ENCODE peak calls at places on chromosome 18, in eight cellular contexts. One of them, this sample, is unnamed.

GRCh38 chr18:2917255-2918047 is 70.6 kb downstream of the EMILIN2 start:
- DNase-seq in lower leg skin: no peak
- DNase-seq in DND-41: no peak
- DNase-seq in AG04450: no peak
- DNase-seq in HAP-1: no peak
- DNase-seq in foreskin fibroblast: peak; percentile 19
- DNase-seq in mucosa of descending colon: peak; percentile 72
- DNase-seq in cardiac muscle cell: no peak
- DNase-seq in this sample: no peak

GRCh38 chr18:43265465-43265864 is 11.8 kb downstream of the SYT4 start:
- DNase-seq in DND-41: no peak
- DNase-seq in HAP-1: no peak
- DNase-seq in foreskin fibroblast: no peak
- DNase-seq in lower leg skin: no peak
- DNase-seq in AG04450: no peak
- DNase-seq in cardiac muscle cell: no peak
- DNase-seq in mucosa of descending colon: no peak
- DNase-seq in this sample: no peak

GRCh38 chr18:3207565-3207964 is 12.2 kb downstream of the MYOM1 start:
- DNase-seq in cardiac muscle cell: no peak
- DNase-seq in DND-41: no peak
- DNase-seq in lower leg skin: no peak
- DNase-seq in AG04450: no peak
- DNase-seq in mucosa of descending colon: no peak
- DNase-seq in foreskin fibroblast: peak; percentile 65
- DNase-seq in HAP-1: no peak
- DNase-seq in this sample: no peak

GRCh38 chr18:22703883-22704626 is 229.1 kb upstream of the RBBP8 start:
- DNase-seq in mucosa of descending colon: no peak
- DNase-seq in cardiac muscle cell: peak; percentile 66
- DNase-seq in DND-41: peak; percentile 12
- DNase-seq in AG04450: no peak
- DNase-seq in foreskin fibroblast: peak; percentile 32
- DNase-seq in HAP-1: peak; percentile 31
- DNase-seq in lower leg skin: no peak
- DNase-seq in this sample: peak; percentile 40

GRCh38 chr18:11719621-11720020 is 30.6 kb downstream of the GNAL start:
- DNase-seq in lower leg skin: peak; percentile 34
- DNase-seq in AG04450: no peak
- DNase-seq in foreskin fibroblast: no peak
- DNase-seq in HAP-1: no peak
- DNase-seq in mucosa of descending colon: no peak
- DNase-seq in cardiac muscle cell: no peak
- DNase-seq in DND-41: no peak
- DNase-seq in this sample: no peak

GRCh38 chr18:56823986-56824385 is 172.8 kb downstream of the WDR7 start:
- DNase-seq in DND-41: no peak
- DNase-seq in mucosa of descending colon: no peak
- DNase-seq in HAP-1: no peak
- DNase-seq in foreskin fibroblast: peak; percentile 24
- DNase-seq in lower leg skin: no peak
- DNase-seq in cardiac muscle cell: no peak
- DNase-seq in AG04450: no peak
- DNase-seq in this sample: no peak

GRCh38 chr18:44795241-44795640 is 114.6 kb downstream of the SETBP1 start:
- DNase-seq in DND-41: no peak
- DNase-seq in foreskin fibroblast: no peak
- DNase-seq in AG04450: no peak
- DNase-seq in cardiac muscle cell: no peak
- DNase-seq in lower leg skin: no peak
- DNase-seq in HAP-1: no peak
- DNase-seq in mucosa of descending colon: no peak
- DNase-seq in this sample: no peak

GRCh38 chr18:8301427-8302172 is 307.6 kb upstream of the RAB12 start:
- DNase-seq in foreskin fibroblast: peak; percentile 74
- DNase-seq in mucosa of descending colon: no peak
- DNase-seq in HAP-1: no peak
- DNase-seq in lower leg skin: no peak
- DNase-seq in cardiac muscle cell: peak; percentile 40
- DNase-seq in DND-41: no peak
- DNase-seq in AG04450: peak; percentile 6
- DNase-seq in this sample: peak; percentile 24

GRCh38 chr18:3254725-3255124 is 7.1 kb downstream of the MYL12A start:
- DNase-seq in AG04450: no peak
- DNase-seq in DND-41: no peak
- DNase-seq in lower leg skin: no peak
- DNase-seq in foreskin fibroblast: no peak
- DNase-seq in HAP-1: no peak
- DNase-seq in mucosa of descending colon: no peak
- DNase-seq in cardiac muscle cell: no peak
- DNase-seq in this sample: no peak

GRCh38 chr18:68234676-68235075 is 480.2 kb downstream of the TMX3 start:
- DNase-seq in lower leg skin: no peak
- DNase-seq in foreskin fibroblast: no peak
- DNase-seq in DND-41: no peak
- DNase-seq in cardiac muscle cell: no peak
- DNase-seq in mucosa of descending colon: no peak
- DNase-seq in HAP-1: no peak
- DNase-seq in AG04450: no peak
- DNase-seq in this sample: no peak

GRCh38 chr18:59547691-59548182 is 149.5 kb downstream of the CCBE1 start:
- DNase-seq in DND-41: no peak
- DNase-seq in lower leg skin: no peak
- DNase-seq in mucosa of descending colon: no peak
- DNase-seq in AG04450: peak; percentile 74
- DNase-seq in cardiac muscle cell: peak; percentile 78
- DNase-seq in HAP-1: no peak
- DNase-seq in foreskin fibroblast: peak; percentile 88
- DNase-seq in this sample: no peak

GRCh38 chr18:77102246-77103040 is 30.1 kb downstream of the MBP start:
- DNase-seq in foreskin fibroblast: peak; percentile 85
- DNase-seq in HAP-1: no peak
- DNase-seq in AG04450: peak; percentile 71
- DNase-seq in lower leg skin: no peak
- DNase-seq in DND-41: no peak
- DNase-seq in cardiac muscle cell: no peak
- DNase-seq in mucosa of descending colon: no peak
- DNase-seq in this sample: peak; percentile 72
- H3K4me3 ChIP-seq in foreskin fibroblast: peak overlapping the region; percentile 22
- H3K4me3 ChIP-seq in HAP-1: no peak overlapping the region
- H3K4me3 ChIP-seq in AG04450: peak overlapping the region; percentile 44
- H3K4me3 ChIP-seq in lower leg skin: no peak overlapping the region
- H3K4me3 ChIP-seq in DND-41: peak overlapping the region; percentile 48
- H3K4me3 ChIP-seq in cardiac muscle cell: no peak overlapping the region
- H3K4me3 ChIP-seq in mucosa of descending colon: no peak overlapping the region
- H3K4me3 ChIP-seq in this sample: peak overlapping the region; percentile 13

GRCh38 chr18:46322411-46322891 is 218.3 kb downstream of the HAUS1 start:
- DNase-seq in DND-41: no peak
- DNase-seq in AG04450: no peak
- DNase-seq in HAP-1: no peak
- DNase-seq in lower leg skin: peak; percentile 49
- DNase-seq in mucosa of descending colon: no peak
- DNase-seq in cardiac muscle cell: no peak
- DNase-seq in foreskin fibroblast: no peak
- DNase-seq in this sample: no peak

GRCh38 chr18:46324087-46324486 is 219.9 kb downstream of the HAUS1 start:
- DNase-seq in AG04450: no peak
- DNase-seq in DND-41: no peak
- DNase-seq in cardiac muscle cell: no peak
- DNase-seq in HAP-1: no peak
- DNase-seq in lower leg skin: peak; percentile 43
- DNase-seq in mucosa of descending colon: no peak
- DNase-seq in foreskin fibroblast: no peak
- DNase-seq in this sample: no peak

GRCh38 chr18:46322941-46323340 is 218.8 kb downstream of the HAUS1 start:
- DNase-seq in HAP-1: no peak
- DNase-seq in cardiac muscle cell: no peak
- DNase-seq in lower leg skin: peak; percentile 68
- DNase-seq in foreskin fibroblast: no peak
- DNase-seq in AG04450: no peak
- DNase-seq in mucosa of descending colon: no peak
- DNase-seq in DND-41: no peak
- DNase-seq in this sample: no peak

GRCh38 chr18:46325836-46326235 is 221.7 kb downstream of the HAUS1 start:
- DNase-seq in HAP-1: no peak
- DNase-seq in lower leg skin: peak; percentile 48
- DNase-seq in mucosa of descending colon: no peak
- DNase-seq in foreskin fibroblast: no peak
- DNase-seq in AG04450: no peak
- DNase-seq in cardiac muscle cell: no peak
- DNase-seq in DND-41: no peak
- DNase-seq in this sample: no peak

GRCh38 chr18:46324556-46324955 is 220.4 kb downstream of the HAUS1 start:
- DNase-seq in cardiac muscle cell: peak; percentile 67
- DNase-seq in foreskin fibroblast: peak; percentile 77
- DNase-seq in lower leg skin: no peak
- DNase-seq in DND-41: peak; percentile 34
- DNase-seq in HAP-1: no peak
- DNase-seq in AG04450: peak; percentile 11
- DNase-seq in mucosa of descending colon: no peak
- DNase-seq in this sample: peak; percentile 68
- H3K4me3 ChIP-seq in cardiac muscle cell: no peak overlapping the region
- H3K4me3 ChIP-seq in foreskin fibroblast: no peak overlapping the region
- H3K4me3 ChIP-seq in lower leg skin: no peak overlapping the region
- H3K4me3 ChIP-seq in DND-41: peak overlapping the region; percentile 37
- H3K4me3 ChIP-seq in HAP-1: no peak overlapping the region
- H3K4me3 ChIP-seq in AG04450: no peak overlapping the region
- H3K4me3 ChIP-seq in mucosa of descending colon: no peak overlapping the region
- H3K4me3 ChIP-seq in this sample: no peak overlapping the region

DNA sequence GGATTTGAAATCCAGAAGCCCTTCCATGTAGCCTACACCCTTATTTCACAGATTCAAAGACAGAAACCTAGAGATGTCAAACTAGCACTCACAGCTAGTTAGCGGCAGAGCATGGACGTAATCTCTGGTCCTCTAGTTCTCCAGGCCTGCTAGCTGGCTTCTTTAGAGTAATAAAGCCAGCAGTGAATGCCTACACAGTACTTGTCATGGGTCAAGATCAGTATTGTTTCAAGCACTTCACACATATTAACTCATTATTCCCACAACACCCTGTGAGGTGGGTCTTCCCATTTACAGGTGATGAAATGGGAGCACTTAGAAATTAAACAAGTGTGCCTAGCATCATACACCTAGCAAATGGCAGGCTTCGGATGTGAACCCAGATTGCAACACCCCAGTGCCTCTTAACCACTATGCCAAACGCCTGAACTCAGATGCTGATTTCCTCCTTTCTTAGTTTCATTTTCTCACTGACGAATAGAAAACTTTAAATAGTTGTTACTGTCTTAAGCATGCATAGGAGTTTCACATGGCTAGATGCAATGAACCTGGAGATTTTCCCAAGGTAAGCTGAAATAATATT is 14.5 kb upstream of the ZBTB14 start:
- DNase-seq in mucosa of descending colon: no peak
- DNase-seq in DND-41: peak; percentile 57
- DNase-seq in foreskin fibroblast: no peak
- DNase-seq in HAP-1: no peak
- DNase-seq in AG04450: no peak
- DNase-seq in cardiac muscle cell: no peak
- DNase-seq in lower leg skin: no peak
- DNase-seq in this sample: peak; percentile 56
- H3K4me3 ChIP-seq in mucosa of descending colon: no peak overlapping the region
- H3K4me3 ChIP-seq in DND-41: peak overlapping the region; percentile 50
- H3K4me3 ChIP-seq in foreskin fibroblast: no peak overlapping the region
- H3K4me3 ChIP-seq in HAP-1: no peak overlapping the region
- H3K4me3 ChIP-seq in AG04450: no peak overlapping the region
- H3K4me3 ChIP-seq in cardiac muscle cell: no peak overlapping the region
- H3K4me3 ChIP-seq in lower leg skin: no peak overlapping the region
- H3K4me3 ChIP-seq in this sample: peak overlapping the region; percentile 9

DNA sequence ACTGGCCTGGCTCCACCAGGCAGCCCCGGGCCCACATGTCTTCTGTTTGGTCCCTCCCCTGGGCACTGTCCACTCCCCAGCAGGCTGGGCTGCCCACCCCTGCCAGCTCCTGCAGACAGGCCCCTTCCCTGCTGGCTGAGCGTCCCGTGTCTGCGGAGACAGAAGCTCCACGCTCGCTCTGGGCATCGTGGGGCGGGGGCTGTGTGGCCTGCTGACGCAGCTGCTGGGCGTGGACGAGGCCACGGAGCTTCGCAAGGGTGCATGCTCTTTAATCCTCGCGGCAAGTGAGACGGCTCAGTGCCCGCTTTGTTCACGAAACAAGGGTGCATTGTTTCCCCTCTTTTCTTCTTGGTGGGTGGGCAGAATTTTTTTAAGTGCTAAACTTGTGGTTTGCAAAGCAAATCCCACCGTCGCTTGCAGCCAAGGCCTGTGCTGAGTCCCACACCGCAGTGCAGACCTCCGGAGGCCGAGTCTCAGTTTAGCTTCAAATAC is 132.8 kb upstream of the CTDP1 start:
- DNase-seq in AG04450: no peak
- DNase-seq in foreskin fibroblast: no peak
- DNase-seq in cardiac muscle cell: no peak
- DNase-seq in mucosa of descending colon: no peak
- DNase-seq in lower leg skin: peak; percentile 70
- DNase-seq in HAP-1: no peak
- DNase-seq in DND-41: no peak
- DNase-seq in this sample: no peak
- H3K4me3 ChIP-seq in AG04450: no peak overlapping the region
- H3K4me3 ChIP-seq in foreskin fibroblast: no peak overlapping the region
- H3K4me3 ChIP-seq in cardiac muscle cell: no peak overlapping the region
- H3K4me3 ChIP-seq in mucosa of descending colon: no peak overlapping the region
- H3K4me3 ChIP-seq in lower leg skin: no peak overlapping the region
- H3K4me3 ChIP-seq in HAP-1: no peak overlapping the region
- H3K4me3 ChIP-seq in DND-41: no peak overlapping the region
- H3K4me3 ChIP-seq in this sample: no peak overlapping the region

GRCh38 chr18:49490246-49490762 is 3.3 kb upstream of the C18orf32 start:
- DNase-seq in mucosa of descending colon: no peak
- DNase-seq in AG04450: no peak
- DNase-seq in cardiac muscle cell: no peak
- DNase-seq in HAP-1: no peak
- DNase-seq in foreskin fibroblast: no peak
- DNase-seq in lower leg skin: no peak
- DNase-seq in DND-41: no peak
- DNase-seq in this sample: no peak
- H3K4me3 ChIP-seq in mucosa of descending colon: no peak overlapping the region
- H3K4me3 ChIP-seq in AG04450: peak overlapping the region; percentile 100
- H3K4me3 ChIP-seq in cardiac muscle cell: no peak overlapping the region
- H3K4me3 ChIP-seq in HAP-1: peak overlapping the region; percentile 96
- H3K4me3 ChIP-seq in foreskin fibroblast: peak overlapping the region; percentile 98
- H3K4me3 ChIP-seq in lower leg skin: no peak overlapping the region
- H3K4me3 ChIP-seq in DND-41: peak overlapping the region; percentile 80
- H3K4me3 ChIP-seq in this sample: peak overlapping the region; percentile 100

GRCh38 chr18:13232971-13233565 is 14.5 kb downstream of the LDLRAD4 start:
- DNase-seq in HAP-1: no peak
- DNase-seq in DND-41: no peak
- DNase-seq in mucosa of descending colon: no peak
- DNase-seq in AG04450: no peak
- DNase-seq in foreskin fibroblast: no peak
- DNase-seq in cardiac muscle cell: no peak
- DNase-seq in lower leg skin: peak; percentile 79
- DNase-seq in this sample: no peak
- H3K4me3 ChIP-seq in HAP-1: no peak overlapping the region
- H3K4me3 ChIP-seq in DND-41: no peak overlapping the region
- H3K4me3 ChIP-seq in mucosa of descending colon: no peak overlapping the region
- H3K4me3 ChIP-seq in AG04450: no peak overlapping the region
- H3K4me3 ChIP-seq in foreskin fibroblast: no peak overlapping the region
- H3K4me3 ChIP-seq in cardiac muscle cell: no peak overlapping the region
- H3K4me3 ChIP-seq in lower leg skin: no peak overlapping the region
- H3K4me3 ChIP-seq in this sample: no peak overlapping the region